ENCODE peak calls at places on chromosomes 6 and 20, in six cellular contexts. V, C, T, R, B and J are unnamed samples.

GRCh38 chr6:45445749-45446454 is 68.2 kb upstream of the SUPT3H start:
- DNase-seq in V (peak), C (peak), T (peak), R (no peak), B (no peak), J (no peak)

GRCh38 chr6:121677551-121677950 is 242.1 kb downstream of the GJA1 start:
- DNase-seq in V (no peak), C (no peak), T (no peak), R (no peak), B (no peak), J (no peak)

GRCh38 chr20:7710440-7710839 is 229.8 kb downstream of the HAO1 start:
- DNase-seq in V (no peak), C (no peak), T (no peak), R (no peak), B (no peak), J (no peak)

GRCh38 chr20:32893878-32894483 is 35.3 kb downstream of the EFCAB8 start:
- DNase-seq in V (no peak), C (no peak), T (no peak), R (no peak), B (no peak), J (no peak)

GRCh38 chr20:3101251-3101650 is 16.7 kb upstream of the AVP start:
- DNase-seq in V (no peak), C (no peak), T (no peak), R (no peak), B (no peak), J (no peak)

GRCh38 chr20:22578221-22579118 is 5.9 kb downstream of the FOXA2 start:
- DNase-seq in V (no peak), C (no peak), T (no peak), R (peak), B (no peak), J (no peak)

GRCh38 chr6:18488526-18489270 is 101.5 kb downstream of the RNF144B start:
- DNase-seq in V (no peak), C (no peak), T (no peak), R (no peak), B (no peak), J (no peak)

GRCh38 chr6:37005061-37005810 is at the start of gene FGD2:
- DNase-seq in V (no peak), C (no peak), T (no peak), R (no peak), B (no peak), J (no peak)

GRCh38 chr6:109006818-109007217 is 87.8 kb downstream of the SESN1 start:
- DNase-seq in V (no peak), C (no peak), T (no peak), R (no peak), B (no peak), J (no peak)

GRCh38 chr6:36906539-36906938 is 20.8 kb downstream of the C6orf89 start:
- DNase-seq in V (no peak), C (no peak), T (peak), R (no peak), B (no peak), J (no peak)

GRCh38 chr6:98669371-98669770 is 165.0 kb upstream of the POU3F2 start:
- DNase-seq in V (no peak), C (no peak), T (no peak), R (no peak), B (no peak), J (no peak)

GRCh38 chr20:19737025-19737424 is 21.0 kb upstream of the RIN2 start:
- DNase-seq in V (no peak), C (no peak), T (no peak), R (no peak), B (no peak), J (no peak)

GRCh38 chr6:131733376-131734016 is 22.7 kb upstream of the CTAGE9 start:
- DNase-seq in V (no peak), C (peak), T (peak), R (no peak), B (no peak), J (no peak)

GRCh38 chr6:42692151-42692911 is 30.1 kb downstream of the PRPH2 start:
- DNase-seq in V (no peak), C (no peak), T (no peak), R (no peak), B (no peak), J (no peak)

GRCh38 chr6:158031445-158032353 is 50.0 kb downstream of the SYNJ2 start:
- DNase-seq in V (peak), C (no peak), T (peak), R (no peak), B (peak), J (peak)

GRCh38 chr20:20677186-20677585 is 35.3 kb downstream of the RALGAPA2 start:
- DNase-seq in V (no peak), C (peak), T (no peak), R (no peak), B (no peak), J (no peak)

GRCh38 chr6:73798592-73798991 is 102.6 kb downstream of the CD109 start:
- DNase-seq in V (no peak), C (peak), T (peak), R (no peak), B (no peak), J (no peak)
- TF ChIP-seq CTCF in V (peak), C (peak), T (no peak), R (no peak), B (peak), J (no peak)

GRCh38 chr6:70033781-70034180 is 167.4 kb downstream of the COL19A1 start:
- DNase-seq in V (no peak), C (no peak), T (no peak), R (no peak), B (no peak), J (no peak)

GRCh38 chr6:70037445-70037844 is 171.1 kb downstream of the COL19A1 start:
- DNase-seq in V (no peak), C (no peak), T (no peak), R (no peak), B (no peak), J (no peak)
- TF ChIP-seq CTCF in V (no peak), C (no peak), T (no peak), R (no peak), B (no peak), J (no peak)

DNA sequence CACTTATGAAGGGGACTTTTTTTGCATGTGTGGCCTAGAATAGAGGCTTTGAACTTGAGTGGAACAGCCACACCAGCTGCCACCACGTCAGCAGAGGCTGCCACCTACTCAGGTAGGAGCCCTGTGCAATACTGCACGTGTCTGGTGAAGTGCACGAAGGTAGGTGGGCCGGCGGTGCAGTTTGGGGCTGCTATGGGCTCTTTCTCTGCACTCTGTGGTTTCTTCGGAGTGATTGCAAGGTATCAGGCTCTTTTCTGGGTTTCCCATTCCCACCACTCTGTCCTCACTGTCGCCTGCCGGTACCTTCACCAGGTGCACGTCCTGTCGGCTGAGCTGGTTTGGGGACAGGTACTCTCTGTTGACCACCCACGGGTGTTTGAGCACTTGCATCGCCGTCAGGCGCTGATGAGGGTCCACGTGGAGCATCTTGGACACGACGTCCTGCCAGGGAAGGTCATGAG is 30.8 kb upstream of the MPC1 start:
- DNase-seq in V (no peak), C (no peak), T (no peak), R (no peak), B (no peak), J (no peak)
- TF ChIP-seq CTCF in V (no peak), C (no peak), T (no peak), R (no peak), B (no peak), J (no peak)

GRCh38 chr6:163146036-163146435 is 268.5 kb upstream of the QKI start:
- DNase-seq in V (no peak), C (no peak), T (no peak), R (no peak), B (no peak), J (no peak)
- TF ChIP-seq CTCF in V (no peak), C (no peak), T (no peak), R (no peak), B (no peak), J (no peak)

GRCh38 chr20:50690562-50690978 is 772 bp downstream of the RIPOR3 start:
- DNase-seq in V (no peak), C (no peak), T (no peak), R (no peak), B (no peak), J (no peak)
- TF ChIP-seq CTCF in V (no peak), C (no peak), T (no peak), R (no peak), B (no peak), J (no peak)

GRCh38 chr6:63306446-63306845 is 13.3 kb downstream of the LGSN start:
- DNase-seq in V (no peak), C (no peak), T (no peak), R (no peak), B (no peak), J (no peak)

GRCh38 chr6:63305278-63305677 is 14.5 kb downstream of the LGSN start:
- DNase-seq in V (no peak), C (no peak), T (no peak), R (no peak), B (no peak), J (no peak)

GRCh38 chr6:63307581-63308246 is 12.1 kb downstream of the LGSN start:
- DNase-seq in V (no peak), C (peak), T (no peak), R (no peak), B (no peak), J (no peak)
- TF ChIP-seq CTCF in V (peak), C (peak), T (peak), R (peak), B (peak), J (no peak)

GRCh38 chr6:168368063-168368835 is 48.7 kb upstream of the DACT2 start:
- DNase-seq in V (no peak), C (no peak), T (no peak), R (no peak), B (no peak), J (no peak)
- TF ChIP-seq CTCF in V (no peak), C (no peak), T (no peak), R (no peak), B (peak), J (no peak)